ENCODE peak calls at places on chromosomes 11 and 22, in seven cellular contexts. One of them, this sample, is unnamed.

GRCh38 chr11:41498726-41499125 is 39.3 kb upstream of the LRRC4C start:
- DNase-seq in upper lobe of left lung: no peak
- DNase-seq in neural progenitor cell: no peak
- DNase-seq in CD4-positive, alpha-beta T cell: no peak
- DNase-seq in body of pancreas: no peak
- DNase-seq in tibial nerve: no peak
- DNase-seq in cardiac muscle cell: peak; percentile 4
- DNase-seq in this sample: no peak

GRCh38 chr11:10529279-10529678 is 11.7 kb downstream of the RNF141 start:
- DNase-seq in cardiac muscle cell: no peak
- DNase-seq in body of pancreas: no peak
- DNase-seq in tibial nerve: no peak
- DNase-seq in neural progenitor cell: no peak
- DNase-seq in upper lobe of left lung: no peak
- DNase-seq in CD4-positive, alpha-beta T cell: no peak
- DNase-seq in this sample: no peak

GRCh38 chr11:122717264-122717867 is 61.8 kb downstream of the UBASH3B start:
- DNase-seq in body of pancreas: no peak
- DNase-seq in CD4-positive, alpha-beta T cell: no peak
- DNase-seq in tibial nerve: no peak
- DNase-seq in cardiac muscle cell: no peak
- DNase-seq in upper lobe of left lung: peak; percentile 57
- DNase-seq in neural progenitor cell: no peak
- DNase-seq in this sample: no peak

GRCh38 chr11:120307476-120307875 is 17.6 kb upstream of the TLCD5 start:
- DNase-seq in cardiac muscle cell: no peak
- DNase-seq in body of pancreas: no peak
- DNase-seq in neural progenitor cell: no peak
- DNase-seq in upper lobe of left lung: no peak
- DNase-seq in CD4-positive, alpha-beta T cell: no peak
- DNase-seq in tibial nerve: no peak
- DNase-seq in this sample: no peak

GRCh38 chr11:46490576-46491100 is 99.1 kb upstream of the CHRM4 start:
- DNase-seq in upper lobe of left lung: no peak
- DNase-seq in cardiac muscle cell: no peak
- DNase-seq in CD4-positive, alpha-beta T cell: no peak
- DNase-seq in body of pancreas: no peak
- DNase-seq in tibial nerve: no peak
- DNase-seq in neural progenitor cell: no peak
- DNase-seq in this sample: no peak

GRCh38 chr11:10838083-10838482 is 19.8 kb downstream of the ZBED5 start:
- DNase-seq in body of pancreas: no peak
- DNase-seq in upper lobe of left lung: no peak
- DNase-seq in CD4-positive, alpha-beta T cell: no peak
- DNase-seq in neural progenitor cell: no peak
- DNase-seq in cardiac muscle cell: no peak
- DNase-seq in tibial nerve: no peak
- DNase-seq in this sample: no peak

GRCh38 chr11:71490044-71490730 is 36.9 kb upstream of the KRTAP5-7 start:
- DNase-seq in CD4-positive, alpha-beta T cell: no peak
- DNase-seq in body of pancreas: no peak
- DNase-seq in tibial nerve: no peak
- DNase-seq in upper lobe of left lung: no peak
- DNase-seq in cardiac muscle cell: no peak
- DNase-seq in neural progenitor cell: no peak
- DNase-seq in this sample: no peak

GRCh38 chr11:69650832-69651344 is 9.9 kb downstream of the CCND1 start:
- DNase-seq in neural progenitor cell: no peak
- DNase-seq in CD4-positive, alpha-beta T cell: no peak
- DNase-seq in tibial nerve: no peak
- DNase-seq in upper lobe of left lung: no peak
- DNase-seq in cardiac muscle cell: no peak
- DNase-seq in body of pancreas: no peak
- DNase-seq in this sample: no peak

GRCh38 chr11:133157180-133157579 is 375.1 kb downstream of the OPCML start:
- DNase-seq in neural progenitor cell: peak; percentile 68
- DNase-seq in upper lobe of left lung: no peak
- DNase-seq in CD4-positive, alpha-beta T cell: no peak
- DNase-seq in cardiac muscle cell: peak; percentile 56
- DNase-seq in tibial nerve: no peak
- DNase-seq in body of pancreas: no peak
- DNase-seq in this sample: no peak

GRCh38 chr11:34192481-34193401 is 87.3 kb downstream of the NAT10 start:
- DNase-seq in CD4-positive, alpha-beta T cell: no peak
- DNase-seq in cardiac muscle cell: no peak
- DNase-seq in body of pancreas: no peak
- DNase-seq in tibial nerve: peak; percentile 41
- DNase-seq in upper lobe of left lung: no peak
- DNase-seq in neural progenitor cell: peak; percentile 13
- DNase-seq in this sample: peak; percentile 97

GRCh38 chr11:123593570-123593969 is 60.9 kb downstream of the SCN3B start:
- DNase-seq in CD4-positive, alpha-beta T cell: no peak
- DNase-seq in upper lobe of left lung: no peak
- DNase-seq in cardiac muscle cell: no peak
- DNase-seq in body of pancreas: no peak
- DNase-seq in neural progenitor cell: no peak
- DNase-seq in tibial nerve: no peak
- DNase-seq in this sample: no peak

GRCh38 chr11:116893906-116894305 is 56.5 kb upstream of the APOA1 start:
- DNase-seq in tibial nerve: no peak
- DNase-seq in neural progenitor cell: no peak
- DNase-seq in body of pancreas: no peak
- DNase-seq in CD4-positive, alpha-beta T cell: no peak
- DNase-seq in cardiac muscle cell: peak; percentile 18
- DNase-seq in upper lobe of left lung: no peak
- DNase-seq in this sample: no peak

GRCh38 chr11:43830928-43831440 is 49.6 kb upstream of the ALKBH3 start:
- DNase-seq in neural progenitor cell: no peak
- DNase-seq in CD4-positive, alpha-beta T cell: no peak
- DNase-seq in upper lobe of left lung: no peak
- DNase-seq in cardiac muscle cell: no peak
- DNase-seq in body of pancreas: peak; percentile 7
- DNase-seq in tibial nerve: no peak
- DNase-seq in this sample: peak; percentile 100

GRCh38 chr11:34242037-34242625 is 115.7 kb downstream of the ABTB2 start:
- DNase-seq in cardiac muscle cell: no peak
- DNase-seq in body of pancreas: no peak
- DNase-seq in neural progenitor cell: no peak
- DNase-seq in CD4-positive, alpha-beta T cell: no peak
- DNase-seq in upper lobe of left lung: no peak
- DNase-seq in tibial nerve: no peak
- DNase-seq in this sample: no peak

GRCh38 chr11:116457336-116458007 is 315.3 kb downstream of the BUD13 start:
- DNase-seq in tibial nerve: no peak
- DNase-seq in upper lobe of left lung: no peak
- DNase-seq in body of pancreas: no peak
- DNase-seq in CD4-positive, alpha-beta T cell: no peak
- DNase-seq in neural progenitor cell: peak; percentile 76
- DNase-seq in cardiac muscle cell: no peak
- DNase-seq in this sample: no peak

GRCh38 chr11:9574556-9574805 is 1.0 kb downstream of the WEE1 start:
- DNase-seq in neural progenitor cell: peak; percentile 67
- DNase-seq in tibial nerve: no peak
- DNase-seq in upper lobe of left lung: peak; percentile 22
- DNase-seq in cardiac muscle cell: no peak
- DNase-seq in body of pancreas: peak; percentile 34
- DNase-seq in CD4-positive, alpha-beta T cell: no peak
- DNase-seq in this sample: no peak

GRCh38 chr11:61814958-61815789 is 1.6 kb downstream of the FADS1 start:
- DNase-seq in neural progenitor cell: peak; percentile 99
- DNase-seq in tibial nerve: peak; percentile 92
- DNase-seq in body of pancreas: peak; percentile 88
- DNase-seq in upper lobe of left lung: peak; percentile 98
- DNase-seq in CD4-positive, alpha-beta T cell: no peak
- DNase-seq in cardiac muscle cell: peak; percentile 99
- DNase-seq in this sample: no peak

GRCh38 chr11:120774591-120775386 is 249.1 kb upstream of the TBCEL start:
- DNase-seq in CD4-positive, alpha-beta T cell: no peak
- DNase-seq in upper lobe of left lung: no peak
- DNase-seq in neural progenitor cell: no peak
- DNase-seq in cardiac muscle cell: no peak
- DNase-seq in body of pancreas: no peak
- DNase-seq in tibial nerve: no peak
- DNase-seq in this sample: no peak

GRCh38 chr22:44086759-44087158 is 62.7 kb downstream of the PARVB start:
- DNase-seq in neural progenitor cell: no peak
- DNase-seq in tibial nerve: no peak
- DNase-seq in cardiac muscle cell: no peak
- DNase-seq in CD4-positive, alpha-beta T cell: no peak
- DNase-seq in upper lobe of left lung: no peak
- DNase-seq in body of pancreas: no peak
- DNase-seq in this sample: no peak

GRCh38 chr11:60396790-60397189 is 531 bp downstream of the MS4A14 start:
- DNase-seq in CD4-positive, alpha-beta T cell: no peak
- DNase-seq in neural progenitor cell: no peak
- DNase-seq in body of pancreas: no peak
- DNase-seq in tibial nerve: no peak
- DNase-seq in cardiac muscle cell: no peak
- DNase-seq in upper lobe of left lung: peak; percentile 28
- DNase-seq in this sample: no peak

GRCh38 chr11:62664405-62665074 is 470 bp downstream of the C11orf98 start:
- DNase-seq in upper lobe of left lung: peak; percentile 45
- DNase-seq in CD4-positive, alpha-beta T cell: peak; percentile 39
- DNase-seq in neural progenitor cell: no peak
- DNase-seq in tibial nerve: no peak
- DNase-seq in body of pancreas: peak; percentile 69
- DNase-seq in cardiac muscle cell: peak; percentile 75
- DNase-seq in this sample: peak; percentile 46

GRCh38 chr11:113114452-113115027 is 153.3 kb downstream of the NCAM1 start:
- DNase-seq in neural progenitor cell: peak; percentile 73
- DNase-seq in tibial nerve: no peak
- DNase-seq in cardiac muscle cell: peak; percentile 76
- DNase-seq in CD4-positive, alpha-beta T cell: no peak
- DNase-seq in upper lobe of left lung: peak; percentile 31
- DNase-seq in body of pancreas: peak; percentile 64
- DNase-seq in this sample: no peak

GRCh38 chr22:25563757-25564319 is 637 bp upstream of the GRK3 start:
- DNase-seq in neural progenitor cell: peak; percentile 33
- DNase-seq in cardiac muscle cell: no peak
- DNase-seq in CD4-positive, alpha-beta T cell: no peak
- DNase-seq in upper lobe of left lung: peak; percentile 68
- DNase-seq in body of pancreas: peak; percentile 35
- DNase-seq in tibial nerve: no peak
- DNase-seq in this sample: peak; percentile 41

GRCh38 chr22:35212020-35212419 is 45.3 kb upstream of the HMGXB4 start:
- DNase-seq in neural progenitor cell: no peak
- DNase-seq in upper lobe of left lung: no peak
- DNase-seq in CD4-positive, alpha-beta T cell: no peak
- DNase-seq in tibial nerve: no peak
- DNase-seq in cardiac muscle cell: no peak
- DNase-seq in body of pancreas: peak; percentile 51
- DNase-seq in this sample: no peak

GRCh38 chr11:444397-445144 is 2.8 kb upstream of the ANO9 start:
- DNase-seq in tibial nerve: no peak
- DNase-seq in CD4-positive, alpha-beta T cell: no peak
- DNase-seq in body of pancreas: peak; percentile 31
- DNase-seq in upper lobe of left lung: peak; percentile 78
- DNase-seq in cardiac muscle cell: no peak
- DNase-seq in neural progenitor cell: no peak
- DNase-seq in this sample: no peak

GRCh38 chr22:28442264-28442950 is 237.2 kb downstream of the TTC28 start:
- DNase-seq in tibial nerve: peak; percentile 49
- DNase-seq in CD4-positive, alpha-beta T cell: peak; percentile 37
- DNase-seq in cardiac muscle cell: peak; percentile 93
- DNase-seq in upper lobe of left lung: peak; percentile 87
- DNase-seq in neural progenitor cell: peak; percentile 91
- DNase-seq in body of pancreas: peak; percentile 89
- DNase-seq in this sample: peak; percentile 78
- H3K27ac ChIP-seq in tibial nerve: peak overlapping the region; percentile 43
- H3K27ac ChIP-seq in CD4-positive, alpha-beta T cell: no peak overlapping the region
- H3K27ac ChIP-seq in cardiac muscle cell: peak overlapping the region; percentile 90
- H3K27ac ChIP-seq in upper lobe of left lung: peak overlapping the region; percentile 76
- H3K27ac ChIP-seq in neural progenitor cell: no peak overlapping the region
- H3K27ac ChIP-seq in body of pancreas: peak overlapping the region; percentile 77
- H3K27ac ChIP-seq in this sample: no peak overlapping the region

DNA sequence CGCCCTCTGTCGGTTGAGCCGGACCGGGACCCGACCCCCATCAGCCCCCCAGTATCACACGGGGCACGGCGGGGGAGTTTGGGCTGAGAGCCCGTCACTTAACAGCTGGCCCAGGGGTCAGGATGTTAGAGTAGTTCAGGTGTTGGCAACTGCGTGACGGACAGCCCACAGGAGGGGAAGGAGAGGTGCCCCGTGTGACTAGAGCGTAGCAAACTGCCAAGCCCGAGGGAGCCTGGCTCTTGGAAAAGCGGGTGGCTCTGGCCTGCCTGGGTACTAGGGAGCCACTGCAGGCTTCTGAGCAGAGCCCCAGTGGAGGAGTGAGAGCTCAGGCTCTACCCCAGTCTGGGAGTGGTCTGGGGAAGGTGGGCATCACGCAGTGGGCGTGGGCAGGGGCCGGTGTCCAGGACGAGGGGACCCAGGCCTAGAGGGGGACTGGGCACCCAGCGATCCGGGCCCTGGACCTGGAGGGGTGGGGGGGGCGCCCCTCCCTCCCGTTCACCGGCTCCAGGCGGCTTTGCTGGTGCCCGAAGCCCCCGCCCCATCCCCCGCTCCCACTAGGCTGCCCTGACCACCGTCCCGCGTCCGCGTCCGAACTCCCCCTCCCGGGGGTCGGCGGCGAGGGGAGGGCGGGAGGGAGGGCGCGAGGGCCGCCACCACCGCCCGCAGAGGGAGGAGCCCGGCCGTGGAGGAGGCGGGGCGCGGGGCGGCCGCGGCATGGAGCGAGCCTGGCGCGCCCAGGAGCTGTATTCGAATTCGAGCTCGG is 24.4 kb downstream of the SHANK3 start:
- DNase-seq in CD4-positive, alpha-beta T cell: no peak
- DNase-seq in neural progenitor cell: peak; percentile 81
- DNase-seq in tibial nerve: no peak
- DNase-seq in cardiac muscle cell: peak; percentile 72
- DNase-seq in upper lobe of left lung: no peak
- DNase-seq in body of pancreas: peak; percentile 45
- DNase-seq in this sample: peak; percentile 10
- TF ChIP-seq CTCF in CD4-positive, alpha-beta T cell: no peak
- TF ChIP-seq CTCF in neural progenitor cell: peak; percentile 79
- TF ChIP-seq CTCF in tibial nerve: peak; percentile 42
- TF ChIP-seq CTCF in cardiac muscle cell: peak; percentile 73
- TF ChIP-seq CTCF in upper lobe of left lung: peak; percentile 37
- TF ChIP-seq CTCF in body of pancreas: no peak
- TF ChIP-seq CTCF in this sample: peak; percentile 72

GRCh38 chr22:29801796-29802195 is 34.6 kb downstream of the UQCR10 start:
- DNase-seq in body of pancreas: no peak
- DNase-seq in upper lobe of left lung: no peak
- DNase-seq in tibial nerve: no peak
- DNase-seq in cardiac muscle cell: no peak
- DNase-seq in CD4-positive, alpha-beta T cell: no peak
- DNase-seq in neural progenitor cell: no peak
- DNase-seq in this sample: no peak
- H3K27ac ChIP-seq in body of pancreas: no peak overlapping the region
- H3K27ac ChIP-seq in upper lobe of left lung: peak overlapping the region; percentile 74
- H3K27ac ChIP-seq in tibial nerve: no peak overlapping the region
- H3K27ac ChIP-seq in cardiac muscle cell: peak overlapping the region; percentile 70
- H3K27ac ChIP-seq in CD4-positive, alpha-beta T cell: no peak overlapping the region
- H3K27ac ChIP-seq in neural progenitor cell: peak overlapping the region; percentile 66
- H3K27ac ChIP-seq in this sample: no peak overlapping the region

GRCh38 chr11:103035216-103035615 is 56.7 kb downstream of the DCUN1D5 start:
- DNase-seq in body of pancreas: no peak
- DNase-seq in upper lobe of left lung: no peak
- DNase-seq in CD4-positive, alpha-beta T cell: no peak
- DNase-seq in neural progenitor cell: no peak
- DNase-seq in tibial nerve: no peak
- DNase-seq in cardiac muscle cell: no peak
- DNase-seq in this sample: no peak

GRCh38 chr11:103031834-103032233 is 60.1 kb downstream of the DCUN1D5 start:
- DNase-seq in cardiac muscle cell: no peak
- DNase-seq in CD4-positive, alpha-beta T cell: no peak
- DNase-seq in neural progenitor cell: no peak
- DNase-seq in tibial nerve: no peak
- DNase-seq in body of pancreas: no peak
- DNase-seq in upper lobe of left lung: no peak
- DNase-seq in this sample: no peak

GRCh38 chr11:103035656-103036434 is 56.1 kb downstream of the DCUN1D5 start:
- DNase-seq in upper lobe of left lung: no peak
- DNase-seq in tibial nerve: no peak
- DNase-seq in body of pancreas: peak; percentile 32
- DNase-seq in neural progenitor cell: peak; percentile 56
- DNase-seq in CD4-positive, alpha-beta T cell: no peak
- DNase-seq in cardiac muscle cell: peak; percentile 60
- DNase-seq in this sample: peak; percentile 70
- TF ChIP-seq CTCF in upper lobe of left lung: peak; percentile 70
- TF ChIP-seq CTCF in tibial nerve: peak; percentile 60
- TF ChIP-seq CTCF in body of pancreas: peak; percentile 11
- TF ChIP-seq CTCF in neural progenitor cell: peak; percentile 69
- TF ChIP-seq CTCF in CD4-positive, alpha-beta T cell: peak; percentile 70
- TF ChIP-seq CTCF in cardiac muscle cell: peak; percentile 67
- TF ChIP-seq CTCF in this sample: peak; percentile 81